ENCODE peak calls at places on chromosomes 5 and 9, in four cellular contexts. T is choroid plexus epithelial cell, A is kidney epithelial cell, D is thyroid gland. X is an unnamed sample.

GRCh38 chr9:4315582-4316215 is 15.8 kb upstream of the GLIS3 start:
- DNase-seq in T (peak), A (no peak), D (peak), X (no peak)

GRCh38 chr5:152811985-152812384 is 406.9 kb upstream of the NMUR2 start:
- DNase-seq in T (no peak), A (no peak), D (no peak), X (no peak)

GRCh38 chr9:135085830-135086546 is 1.5 kb upstream of the OLFM1 start:
- DNase-seq in T (peak), A (no peak), D (peak), X (no peak)

GRCh38 chr9:121954477-121955175 is 138.5 kb downstream of the TTLL11 start:
- DNase-seq in T (peak), A (no peak), D (peak), X (no peak)

GRCh38 chr5:56561-57290 is 35.2 kb upstream of the PLEKHG4B start:
- DNase-seq in T (peak), A (no peak), D (no peak), X (no peak)

GRCh38 chr5:135569755-135570452 is 8.9 kb downstream of the CXCL14 start:
- DNase-seq in T (peak), A (no peak), D (peak), X (no peak)

GRCh38 chr5:137831526-137831925 is 36.1 kb upstream of the MYOT start:
- DNase-seq in T (peak), A (no peak), D (no peak), X (no peak)

GRCh38 chr9:4680750-4681149 is 1.4 kb downstream of the CDC37L1 start:
- DNase-seq in T (peak), A (no peak), D (no peak), X (no peak)

GRCh38 chr5:150618588-150619281 is 21.7 kb upstream of the SYNPO start:
- DNase-seq in T (no peak), A (peak), D (no peak), X (no peak)

GRCh38 chr5:54882101-54882500 is 103.3 kb downstream of the ESM1 start:
- DNase-seq in T (no peak), A (no peak), D (no peak), X (no peak)

GRCh38 chr5:133032852-133033742 is 6.7 kb upstream of the ZCCHC10 start:
- DNase-seq in T (peak), A (no peak), D (no peak), X (no peak)

GRCh38 chr9:106875548-106875947 is 12.6 kb downstream of the ZNF462 start:
- DNase-seq in T (no peak), A (no peak), D (no peak), X (no peak)

GRCh38 chr5:134252671-134253070 is 26.8 kb upstream of the PPP2CA start:
- DNase-seq in T (peak), A (peak), D (no peak), X (peak)

GRCh38 chr5:83632874-83633273 is 87.8 kb downstream of the HAPLN1 start:
- DNase-seq in T (peak), A (peak), D (no peak), X (peak)

GRCh38 chr5:179161901-179162300 is 101.7 kb downstream of the ZNF354C start:
- DNase-seq in T (no peak), A (no peak), D (no peak), X (no peak)

GRCh38 chr5:135738564-135738875 is 95.9 kb upstream of the SLC25A48 start:
- DNase-seq in T (no peak), A (no peak), D (no peak), X (no peak)

GRCh38 chr9:37840560-37841194 is 40.1 kb downstream of the DCAF10 start:
- DNase-seq in T (peak), A (peak), D (no peak), X (peak)

GRCh38 chr5:136192015-136192525 is 892 bp downstream of the SMIM32 start:
- DNase-seq in T (peak), A (no peak), D (peak), X (no peak)

GRCh38 chr9:125472926-125473701 is 211.5 kb downstream of the GAPVD1 start:
- DNase-seq in T (peak), A (no peak), D (peak), X (peak)
- TF ChIP-seq CTCF in T (peak), A (peak), D (no peak), X (no peak)

GRCh38 chr9:94643176-94643575 is 3.9 kb upstream of the FBP1 start:
- DNase-seq in T (no peak), A (no peak), D (no peak), X (no peak)

GRCh38 chr9:94639996-94640376 is 668 bp upstream of the FBP1 start:
- DNase-seq in T (no peak), A (no peak), D (no peak), X (no peak)

GRCh38 chr9:94642526-94642925 is 3.2 kb upstream of the FBP1 start:
- DNase-seq in T (no peak), A (no peak), D (no peak), X (no peak)

GRCh38 chr9:94639045-94639995 is at the start of gene FBP1:
- DNase-seq in T (peak), A (no peak), D (peak), X (no peak)

GRCh38 chr9:94638335-94639044 is 828 bp downstream of the FBP1 start:
- DNase-seq in T (no peak), A (no peak), D (peak), X (no peak)
- H3K4me3 ChIP-seq in T (no peak), A (peak), D (peak), X (no peak)

GRCh38 chr5:104573979-104574709 is 1011.6 kb upstream of the NUDT12 start:
- DNase-seq in T (no peak), A (no peak), D (no peak), X (no peak)
- TF ChIP-seq CTCF in T (no peak), A (no peak), D (no peak), X (no peak)

DNA sequence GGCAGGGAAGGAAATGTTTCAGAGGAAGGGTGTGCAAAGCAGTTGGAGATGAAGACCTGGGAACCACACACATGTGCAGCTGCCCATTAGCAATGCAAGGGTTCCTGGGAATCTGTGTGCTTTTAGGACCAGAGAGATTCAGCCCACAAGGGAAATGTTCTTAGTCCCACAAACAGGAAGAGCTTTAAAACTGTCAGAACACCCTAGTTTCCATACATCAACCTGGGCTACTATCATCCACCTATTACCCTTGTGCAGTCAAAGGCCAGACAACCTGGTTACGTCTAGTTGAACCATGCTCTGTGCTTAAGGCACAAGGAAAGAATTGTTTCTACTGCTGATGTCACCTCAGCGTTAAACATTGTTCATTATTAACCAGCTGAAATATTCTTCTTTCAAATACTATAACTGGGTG is 7.5 kb downstream of the LHFPL2 start:
- DNase-seq in T (no peak), A (no peak), D (no peak), X (no peak)
- H3K4me3 ChIP-seq in T (no peak), A (no peak), D (no peak), X (no peak)

GRCh38 chr5:158496624-158497023 is 603.1 kb downstream of the EBF1 start:
- DNase-seq in T (no peak), A (no peak), D (no peak), X (no peak)
- TF ChIP-seq CTCF in T (no peak), A (no peak), D (no peak), X (no peak)

DNA sequence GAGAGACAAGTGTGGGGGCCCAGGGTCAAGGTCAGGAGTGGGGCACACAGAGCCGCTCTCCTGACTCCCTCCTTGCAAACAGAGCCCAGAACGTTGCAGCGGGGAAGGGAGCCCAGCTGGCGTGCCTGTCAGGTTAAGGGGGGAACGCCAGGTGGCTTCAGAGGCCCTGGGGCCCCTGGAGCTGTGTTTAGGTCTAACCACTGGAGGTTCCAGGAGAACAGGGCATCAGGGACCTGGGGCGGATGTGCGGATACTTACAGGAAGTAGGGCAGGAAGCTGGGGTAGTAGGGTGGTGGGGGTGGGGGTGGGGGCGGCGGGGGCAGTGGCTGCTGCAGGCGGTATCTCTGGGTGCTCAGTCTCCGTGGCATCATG is 7.4 kb downstream of the RNF44 start:
- DNase-seq in T (no peak), A (no peak), D (no peak), X (no peak)
- H3K4me3 ChIP-seq in T (no peak), A (no peak), D (no peak), X (no peak)

DNA sequence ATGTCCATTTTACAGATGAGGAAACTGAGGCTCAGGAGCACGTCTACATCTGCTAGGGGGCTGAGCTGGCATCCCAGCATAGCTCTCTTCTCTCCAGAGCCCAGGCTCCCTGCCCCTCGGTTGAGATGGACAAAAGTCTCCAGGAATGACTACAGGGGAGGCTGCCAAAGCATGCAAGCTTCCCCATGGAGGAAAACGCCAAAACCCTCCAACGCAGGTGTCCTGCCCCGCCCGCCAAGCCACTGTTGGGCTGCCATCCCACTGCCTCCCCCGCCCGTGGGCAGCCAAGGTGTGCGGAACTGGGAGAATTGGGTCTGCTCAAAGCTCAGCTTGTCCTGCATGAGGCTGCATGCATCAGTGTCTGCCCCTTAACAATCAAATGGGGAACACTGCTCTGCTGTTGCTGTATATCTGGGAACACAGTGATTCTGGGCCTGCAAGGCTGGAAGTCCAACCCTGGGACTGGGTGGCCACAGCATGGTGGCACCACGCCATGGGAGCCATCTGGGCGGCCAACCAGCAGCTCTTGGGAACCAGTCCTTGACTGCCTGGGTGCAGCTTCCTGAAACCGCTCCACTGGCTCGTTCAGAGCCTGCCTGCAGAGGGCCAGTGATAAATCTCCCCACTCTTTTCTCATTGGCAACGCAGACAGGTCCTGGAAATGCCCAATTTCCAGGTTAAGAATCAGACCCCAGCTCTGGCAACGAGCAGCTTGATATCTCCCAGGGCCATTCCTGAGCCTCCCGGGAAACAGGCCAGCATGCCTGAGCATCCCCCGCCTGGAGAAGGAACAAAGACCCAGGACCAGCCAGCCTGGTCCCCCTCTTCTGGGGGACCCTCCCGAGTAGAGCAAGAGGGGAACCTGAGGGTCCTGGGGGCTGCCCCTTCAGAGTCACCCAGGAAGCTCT is 3.5 kb downstream of the RALGDS start:
- DNase-seq in T (no peak), A (no peak), D (peak), X (no peak)
- TF ChIP-seq CTCF in T (no peak), A (no peak), D (no peak), X (no peak)

GRCh38 chr5:52789867-52790266 is 2.2 kb downstream of the ITGA1 start:
- DNase-seq in T (no peak), A (no peak), D (no peak), X (no peak)
- H3K4me3 ChIP-seq in T (peak), A (peak), D (no peak), X (peak)

DNA sequence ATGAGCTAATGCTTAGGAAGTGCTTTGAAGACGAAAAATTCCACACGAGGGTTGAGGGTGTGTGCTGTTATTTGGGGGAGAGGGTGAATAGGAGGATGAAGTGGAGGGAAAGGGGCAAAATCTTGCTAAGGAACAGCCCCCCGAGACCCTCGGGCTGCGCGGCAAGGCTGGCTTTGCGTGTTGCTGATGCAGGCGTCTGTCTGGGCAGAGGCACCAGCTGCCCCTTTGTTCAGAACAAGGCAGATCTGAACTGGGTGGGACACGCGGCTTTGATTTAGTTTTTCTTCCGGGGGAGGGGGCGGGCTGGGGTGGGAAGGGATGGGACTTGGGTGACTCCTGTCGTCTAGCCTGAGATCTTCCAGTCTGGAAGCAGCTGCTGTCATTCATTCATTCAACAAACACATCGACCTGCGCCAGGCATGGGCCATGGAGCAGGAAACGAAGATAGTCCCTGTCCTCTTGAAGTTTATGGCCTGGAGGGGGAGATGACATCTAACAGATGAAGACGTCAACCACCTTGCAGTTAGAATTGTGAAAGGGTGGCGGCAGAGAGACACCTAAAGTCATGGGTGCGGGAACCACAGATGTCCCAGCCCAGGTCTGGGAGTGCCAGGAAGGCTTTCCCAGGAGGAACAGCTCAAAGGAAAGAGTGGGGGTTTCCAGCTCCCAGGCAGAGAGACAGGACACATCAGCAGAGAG is 20.8 kb upstream of the IER5L start:
- DNase-seq in T (no peak), A (no peak), D (no peak), X (no peak)
- TF ChIP-seq CTCF in T (no peak), A (no peak), D (no peak), X (no peak)

DNA sequence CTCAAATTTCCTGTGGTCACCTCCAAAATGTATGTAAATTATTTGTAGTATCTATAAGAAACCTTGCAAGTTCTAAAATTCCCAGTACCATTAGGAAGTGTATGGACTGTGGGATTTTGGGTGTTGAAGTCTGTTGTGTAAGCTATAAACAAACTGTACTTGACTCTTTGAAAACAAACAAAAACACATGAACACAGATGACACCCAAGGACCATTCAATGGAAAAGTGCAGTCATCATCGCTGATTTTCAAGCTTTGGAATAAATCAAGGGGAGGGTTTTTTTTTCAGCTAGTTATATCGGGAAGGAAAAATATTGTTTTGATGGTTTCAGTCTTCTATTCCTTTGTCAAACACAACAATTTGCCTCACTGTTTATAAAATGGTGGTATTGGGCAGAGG is 49.6 kb downstream of the ELL2 start:
- DNase-seq in T (no peak), A (no peak), D (no peak), X (no peak)
- H3K4me3 ChIP-seq in T (no peak), A (no peak), D (no peak), X (no peak)

X was measured in AG04449.